ENCODE peak calls at places on chromosome 11, in eight cellular contexts. W is CD4-positive, alpha-beta T cell; P is MV-4-11; S is CD8-positive, alpha-beta memory T cell; R is NT2/D1; B is left ventricle myocardium superior; U is A549; E is activated naive CD4-positive, alpha-beta T cell treated with Interleukin-2 at 50 U/mL for 16 hours. Y is an unnamed sample.

GRCh38 chr11:36569095-36569494 is 1.3 kb downstream of the RAG1 start:
- DNase-seq in W (no peak), P (no peak), S (no peak), R (no peak), B (no peak), U (no peak), E (no peak), Y (no peak)

GRCh38 chr11:132256621-132257227 is 886.3 kb downstream of the NTM start:
- DNase-seq in W (no peak), P (no peak), S (no peak), R (no peak), B (no peak), U (no peak), E (no peak), Y (no peak)

GRCh38 chr11:125679397-125679796 is 1.2 kb downstream of the ACRV1 start:
- DNase-seq in W (no peak), P (no peak), S (no peak), R (no peak), B (no peak), U (no peak), E (no peak), Y (no peak)

GRCh38 chr11:8988329-8989234 is 15.2 kb downstream of the NRIP3 start:
- DNase-seq in W (no peak), P (no peak), S (no peak), R (no peak), B (no peak), U (no peak), E (no peak), Y (no peak)

GRCh38 chr11:87422566-87422965 is 384.8 kb downstream of the TMEM135 start:
- DNase-seq in W (no peak), P (no peak), S (no peak), R (peak), B (no peak), U (no peak), E (no peak), Y (no peak)

GRCh38 chr11:13207665-13208594 is 69.7 kb upstream of the BMAL1 start:
- DNase-seq in W (no peak), P (peak), S (peak), R (no peak), B (peak), U (peak), E (peak), Y (no peak)

GRCh38 chr11:64619196-64619595 is 28.2 kb downstream of the SLC22A12 start:
- DNase-seq in W (no peak), P (no peak), S (no peak), R (no peak), B (no peak), U (no peak), E (no peak), Y (no peak)

GRCh38 chr11:117529767-117530166 is 202.1 kb downstream of the CEP164 start:
- DNase-seq in W (no peak), P (no peak), S (no peak), R (no peak), B (no peak), U (no peak), E (no peak), Y (no peak)

GRCh38 chr11:119676461-119677020 is 52.5 kb downstream of the NECTIN1 start:
- DNase-seq in W (no peak), P (no peak), S (no peak), R (no peak), B (no peak), U (no peak), E (no peak), Y (no peak)

GRCh38 chr11:3356858-3357257 is 22.1 kb downstream of the ZNF195 start:
- DNase-seq in W (no peak), P (no peak), S (no peak), R (no peak), B (no peak), U (no peak), E (no peak), Y (no peak)

GRCh38 chr11:76808996-76809395 is 25.8 kb downstream of the TSKU start:
- DNase-seq in W (no peak), P (no peak), S (no peak), R (no peak), B (no peak), U (no peak), E (no peak), Y (no peak)

GRCh38 chr11:129365816-129366215 is 9.8 kb upstream of the BARX2 start:
- DNase-seq in W (no peak), P (no peak), S (no peak), R (no peak), B (no peak), U (no peak), E (no peak), Y (no peak)